ENCODE peak calls at places on chromosomes 5 and 9, in six cellular contexts. X is IMR-90, V is mesendoderm, F is H9, H is mesenchymal stem cell, O is H1. K is an unnamed sample.

GRCh38 chr5:82849885-82850284 is 227.3 kb downstream of the TMEM167A start:
- DNase-seq in V (peak), F (no peak), H (no peak), X (no peak), O (no peak), K (no peak)

GRCh38 chr9:93010696-93011095 is 47.8 kb upstream of the SUSD3 start:
- DNase-seq in F (peak), X (no peak), H (no peak), O (no peak), V (no peak), K (no peak)

GRCh38 chr5:87944553-87945320 is 323.9 kb downstream of the TMEM161B start:
- DNase-seq in X (no peak), H (no peak), O (no peak), F (peak), V (peak), K (peak)

GRCh38 chr5:79560774-79561524 is 47.0 kb upstream of the HOMER1 start:
- DNase-seq in V (no peak), H (peak), F (no peak), O (no peak), X (peak), K (no peak)

GRCh38 chr9:78677326-78677725 is 380.4 kb downstream of the PSAT1 start:
- DNase-seq in H (no peak), V (no peak), F (no peak), O (no peak), X (peak), K (no peak)

GRCh38 chr5:143874312-143874711 is 62.4 kb downstream of the HMHB1 start:
- DNase-seq in X (peak), H (no peak), O (no peak), F (no peak), V (no peak), K (no peak)

GRCh38 chr9:117454711-117455110 is 39.9 kb upstream of the ASTN2 start:
- DNase-seq in O (no peak), H (no peak), X (no peak), V (no peak), F (no peak), K (no peak)

GRCh38 chr9:112332272-112332671 is 1.1 kb downstream of the PTBP3 start:
- DNase-seq in V (no peak), O (no peak), F (no peak), X (no peak), H (peak), K (no peak)

GRCh38 chr9:40927260-40927631 is 201.2 kb downstream of the FOXD4L6 start:
- DNase-seq in V (no peak), H (no peak), X (no peak), F (no peak), O (peak), K (no peak)

GRCh38 chr5:157903117-157903450 is 44.1 kb upstream of the CLINT1 start:
- DNase-seq in H (no peak), V (no peak), O (no peak), F (no peak), X (peak), K (no peak)

GRCh38 chr5:141641634-141642278 is 5.0 kb downstream of the RELL2 start:
- DNase-seq in X (peak), F (no peak), O (no peak), H (peak), V (peak), K (no peak)

GRCh38 chr9:122463828-122464632 is 13.7 kb downstream of the OR1J1 start:
- DNase-seq in H (no peak), O (no peak), X (no peak), V (peak), F (peak), K (no peak)

GRCh38 chr5:111675540-111675939 is 81.5 kb downstream of the NREP start:
- DNase-seq in O (no peak), H (no peak), V (no peak), X (no peak), F (no peak), K (no peak)

GRCh38 chr5:117357886-117358285 is 783.3 kb upstream of the SEMA6A start:
- DNase-seq in H (no peak), X (no peak), O (no peak), V (no peak), F (no peak), K (no peak)

GRCh38 chr9:35798658-35799366 is 7.4 kb downstream of the NPR2 start:
- DNase-seq in X (peak), V (peak), O (no peak), H (peak), F (no peak), K (no peak)

GRCh38 chr5:28473531-28474107 is 1435.2 kb upstream of the CDH9 start:
- DNase-seq in V (peak), F (no peak), X (no peak), H (peak), O (no peak), K (peak)

GRCh38 chr5:37631939-37632338 is 207.9 kb downstream of the GDNF start:
- DNase-seq in V (no peak), O (no peak), X (peak), H (no peak), F (no peak), K (no peak)

GRCh38 chr9:68730570-68731227 is 25.7 kb downstream of the PIP5K1B start:
- DNase-seq in O (no peak), X (no peak), F (no peak), H (no peak), V (no peak), K (no peak)

GRCh38 chr5:759111-759741 is 25.3 kb downstream of the ZDHHC11B start:
- DNase-seq in F (peak), H (peak), O (no peak), V (peak), X (no peak), K (peak)

GRCh38 chr9:78369644-78370219 is 72.8 kb downstream of the PSAT1 start:
- DNase-seq in F (peak), O (peak), V (peak), X (peak), H (peak), K (peak)

GRCh38 chr5:54651482-54652076 is 134.0 kb downstream of the SNX18 start:
- DNase-seq in O (no peak), H (no peak), F (no peak), X (peak), V (no peak), K (no peak)

GRCh38 chr5:156802501-156802900 is 47.6 kb upstream of the PPP1R2B start:
- DNase-seq in V (peak), H (no peak), X (no peak), O (no peak), F (peak), K (no peak)

GRCh38 chr9:85230081-85230480 is 511.7 kb downstream of the AGTPBP1 start:
- DNase-seq in H (no peak), X (no peak), F (no peak), O (no peak), V (no peak), K (no peak)

GRCh38 chr9:38737246-38737645 is 17.3 kb upstream of the FAM240B start:
- DNase-seq in F (no peak), O (no peak), X (no peak), H (no peak), V (no peak), K (no peak)

GRCh38 chr9:38732849-38733248 is 12.9 kb upstream of the FAM240B start:
- DNase-seq in H (no peak), O (no peak), F (no peak), V (no peak), X (no peak), K (no peak)

GRCh38 chr9:38734831-38735230 is 14.9 kb upstream of the FAM240B start:
- DNase-seq in H (no peak), V (no peak), O (no peak), F (no peak), X (no peak), K (no peak)

DNA sequence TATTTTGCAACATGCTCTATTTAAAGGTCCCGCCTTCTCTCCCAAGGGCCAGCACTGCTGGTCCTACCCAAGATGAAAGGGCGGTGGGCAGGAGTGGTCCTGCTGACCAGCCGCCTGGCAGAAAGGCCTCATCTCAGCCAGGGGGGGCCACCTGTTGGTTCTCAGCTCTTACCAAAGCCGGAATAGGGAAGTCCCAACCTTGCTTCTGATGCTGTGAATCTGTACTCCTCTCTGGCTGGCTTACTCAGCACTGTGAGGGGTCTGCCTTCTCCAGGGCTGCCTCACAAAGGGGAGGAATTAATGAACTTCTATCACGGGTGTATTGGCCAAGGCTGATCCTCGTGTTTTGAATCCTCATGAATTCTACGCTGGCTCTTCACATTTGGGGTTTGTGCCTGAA is 13.6 kb upstream of the FAM240B start:
- DNase-seq in F (no peak), H (no peak), O (no peak), X (no peak), V (no peak), K (no peak)
- H2BK15ac ChIP-seq in F (no peak), H (no peak), O (no peak), X (no peak), V (no peak), K (no peak)

DNA sequence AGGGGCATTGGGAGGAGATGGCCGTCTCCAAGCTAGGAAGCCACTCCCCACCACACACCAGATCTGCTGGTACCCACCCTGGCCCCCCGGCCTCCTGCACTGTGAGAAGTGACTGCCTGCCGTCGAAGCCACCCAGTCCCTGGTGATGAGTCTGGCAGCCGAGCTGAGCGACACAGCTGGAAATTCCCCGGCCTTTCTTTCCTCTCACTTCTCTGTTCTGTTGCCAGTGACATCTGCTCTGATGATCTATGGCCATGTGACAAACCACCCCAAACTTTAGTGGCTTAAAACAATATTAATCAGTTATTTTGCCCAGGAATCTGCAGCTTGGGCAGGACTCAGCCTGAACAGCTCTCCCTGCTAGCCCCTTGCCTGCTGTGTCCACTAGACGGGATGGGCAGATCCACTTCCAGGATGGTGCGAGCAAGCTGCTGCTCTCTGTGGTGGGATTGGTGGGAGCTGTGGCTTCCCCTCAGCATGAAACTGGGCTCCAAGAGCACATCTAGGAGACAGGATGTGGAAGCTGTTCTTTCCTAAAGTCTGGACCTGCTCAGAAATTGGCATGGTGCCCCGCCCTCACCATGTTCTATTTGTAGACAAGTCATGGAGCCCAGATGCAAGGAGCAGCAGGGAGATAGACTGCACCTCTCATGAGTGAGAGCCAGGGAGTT is 211.2 kb downstream of the GADD45G start:
- DNase-seq in O (no peak), V (no peak), H (no peak), F (no peak), X (no peak), K (no peak)
- H2BK15ac ChIP-seq in O (no peak), V (no peak), H (peak), F (no peak), X (no peak), K (no peak)

DNA sequence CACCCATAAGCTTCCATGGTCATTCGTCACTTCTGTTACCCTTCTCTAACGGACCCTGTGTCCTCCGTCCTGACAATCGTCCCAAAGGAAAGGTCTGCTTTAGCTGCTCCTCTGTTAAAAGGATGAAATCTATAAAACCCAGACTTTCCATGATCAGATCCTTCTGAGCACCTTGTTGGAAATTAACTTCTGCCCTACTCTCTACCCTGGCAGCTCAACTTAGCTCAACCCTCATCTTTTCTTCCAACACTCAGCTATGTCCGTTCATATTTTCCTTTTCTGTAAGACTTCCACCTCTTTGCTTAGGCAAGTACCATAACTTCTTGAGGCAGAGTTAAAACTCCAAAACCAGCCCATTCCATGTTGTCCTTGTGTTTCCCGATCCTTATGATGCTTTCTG is 205.4 kb downstream of the SPATA31A6 start:
- DNase-seq in X (no peak), V (no peak), H (no peak), O (no peak), F (no peak), K (no peak)
- H2BK15ac ChIP-seq in X (no peak), V (no peak), H (no peak), O (peak), F (no peak), K (no peak)

GRCh38 chr9:65403721-65404120 is 118.7 kb upstream of the FOXD4L5 start:
- DNase-seq in X (no peak), F (no peak), H (no peak), O (no peak), V (no peak), K (no peak)
- H2BK15ac ChIP-seq in X (no peak), F (no peak), H (no peak), O (no peak), V (no peak), K (no peak)

DNA sequence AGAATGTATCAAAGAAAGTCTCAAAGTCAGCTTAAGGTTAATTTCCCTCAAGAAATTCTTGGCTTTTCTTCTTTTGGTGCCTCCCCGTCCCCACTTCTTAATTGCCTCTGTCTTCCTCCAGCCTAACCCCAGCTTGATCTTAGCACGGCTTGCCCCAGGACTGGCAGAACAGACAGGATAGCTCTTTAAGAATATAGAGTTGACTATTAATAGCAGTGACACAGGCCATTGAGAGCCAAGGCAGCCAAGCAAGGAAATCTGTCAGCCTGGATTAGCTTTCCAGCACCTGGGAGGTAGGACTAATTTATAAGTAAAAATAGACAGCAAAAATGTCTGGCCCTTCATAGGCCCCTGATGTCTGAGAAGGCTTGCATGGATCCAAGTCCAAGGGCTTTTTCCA is 384.6 kb upstream of the SLC30A5 start:
- DNase-seq in O (no peak), H (no peak), X (no peak), F (no peak), V (no peak), K (no peak)
- H2BK15ac ChIP-seq in O (no peak), H (no peak), X (no peak), F (no peak), V (no peak), K (no peak)